ENCODE peak calls at places on chromosomes 7 and 10, in eight cellular contexts. One of them, this sample, is unnamed.

GRCh38 chr7:158863611-158864506 is 7.5 kb downstream of the DYNC2I1 start:
- DNase-seq in dorsolateral prefrontal cortex: peak; percentile 50
- DNase-seq in ovary: peak; percentile 79
- DNase-seq in left ventricle myocardium inferior: peak; percentile 91
- DNase-seq in ascending aorta: peak; percentile 23
- DNase-seq in adrenal gland: peak; percentile 90
- DNase-seq in fibroblast of lung: peak; percentile 75
- DNase-seq in lung: peak; percentile 76
- DNase-seq in this sample: peak; percentile 76

GRCh38 chr7:149732111-149732561 is 41.3 kb downstream of the ZNF467 start:
- DNase-seq in dorsolateral prefrontal cortex: no peak
- DNase-seq in ovary: no peak
- DNase-seq in left ventricle myocardium inferior: peak; percentile 64
- DNase-seq in ascending aorta: no peak
- DNase-seq in adrenal gland: no peak
- DNase-seq in fibroblast of lung: no peak
- DNase-seq in lung: no peak
- DNase-seq in this sample: no peak

GRCh38 chr10:4120454-4120853 is 335.4 kb upstream of the KLF6 start:
- DNase-seq in dorsolateral prefrontal cortex: no peak
- DNase-seq in ovary: no peak
- DNase-seq in left ventricle myocardium inferior: no peak
- DNase-seq in ascending aorta: no peak
- DNase-seq in adrenal gland: no peak
- DNase-seq in fibroblast of lung: no peak
- DNase-seq in lung: no peak
- DNase-seq in this sample: no peak

GRCh38 chr10:103932996-103933395 is 15.0 kb upstream of the STN1 start:
- DNase-seq in dorsolateral prefrontal cortex: no peak
- DNase-seq in ovary: no peak
- DNase-seq in left ventricle myocardium inferior: no peak
- DNase-seq in ascending aorta: no peak
- DNase-seq in adrenal gland: no peak
- DNase-seq in fibroblast of lung: no peak
- DNase-seq in lung: no peak
- DNase-seq in this sample: no peak

GRCh38 chr10:85791846-85792532 is 574.6 kb downstream of the GRID1 start:
- DNase-seq in dorsolateral prefrontal cortex: peak; percentile 58
- DNase-seq in ovary: no peak
- DNase-seq in left ventricle myocardium inferior: no peak
- DNase-seq in ascending aorta: no peak
- DNase-seq in adrenal gland: no peak
- DNase-seq in fibroblast of lung: no peak
- DNase-seq in lung: no peak
- DNase-seq in this sample: peak; percentile 30

GRCh38 chr7:44158873-44159631 is 17.9 kb upstream of the MYL7 start:
- DNase-seq in dorsolateral prefrontal cortex: no peak
- DNase-seq in ovary: no peak
- DNase-seq in left ventricle myocardium inferior: no peak
- DNase-seq in ascending aorta: no peak
- DNase-seq in adrenal gland: no peak
- DNase-seq in fibroblast of lung: no peak
- DNase-seq in lung: no peak
- DNase-seq in this sample: no peak

GRCh38 chr10:130550952-130551674 is 414.9 kb downstream of the GLRX3 start:
- DNase-seq in dorsolateral prefrontal cortex: no peak
- DNase-seq in ovary: no peak
- DNase-seq in left ventricle myocardium inferior: no peak
- DNase-seq in ascending aorta: no peak
- DNase-seq in adrenal gland: no peak
- DNase-seq in fibroblast of lung: no peak
- DNase-seq in lung: no peak
- DNase-seq in this sample: no peak

GRCh38 chr7:86328801-86329433 is 314.8 kb upstream of the GRM3 start:
- DNase-seq in dorsolateral prefrontal cortex: no peak
- DNase-seq in ovary: no peak
- DNase-seq in left ventricle myocardium inferior: no peak
- DNase-seq in ascending aorta: no peak
- DNase-seq in adrenal gland: no peak
- DNase-seq in fibroblast of lung: no peak
- DNase-seq in lung: no peak
- DNase-seq in this sample: no peak

GRCh38 chr7:155935726-155936125 is 123.5 kb upstream of the SHH start:
- DNase-seq in dorsolateral prefrontal cortex: no peak
- DNase-seq in ovary: no peak
- DNase-seq in left ventricle myocardium inferior: no peak
- DNase-seq in ascending aorta: no peak
- DNase-seq in adrenal gland: peak; percentile 13
- DNase-seq in fibroblast of lung: no peak
- DNase-seq in lung: no peak
- DNase-seq in this sample: no peak

GRCh38 chr7:155874010-155874409 is 61.7 kb upstream of the SHH start:
- DNase-seq in dorsolateral prefrontal cortex: no peak
- DNase-seq in ovary: no peak
- DNase-seq in left ventricle myocardium inferior: no peak
- DNase-seq in ascending aorta: no peak
- DNase-seq in adrenal gland: no peak
- DNase-seq in fibroblast of lung: no peak
- DNase-seq in lung: no peak
- DNase-seq in this sample: no peak

GRCh38 chr7:55044791-55045190 is 26.0 kb downstream of the EGFR start:
- DNase-seq in dorsolateral prefrontal cortex: no peak
- DNase-seq in ovary: no peak
- DNase-seq in left ventricle myocardium inferior: no peak
- DNase-seq in ascending aorta: no peak
- DNase-seq in adrenal gland: peak; percentile 14
- DNase-seq in fibroblast of lung: peak; percentile 60
- DNase-seq in lung: no peak
- DNase-seq in this sample: no peak
- TF ChIP-seq CTCF in dorsolateral prefrontal cortex: no peak
- TF ChIP-seq CTCF in ovary: no peak
- TF ChIP-seq CTCF in left ventricle myocardium inferior: no peak
- TF ChIP-seq CTCF in ascending aorta: no peak
- TF ChIP-seq CTCF in adrenal gland: no peak
- TF ChIP-seq CTCF in fibroblast of lung: no peak
- TF ChIP-seq CTCF in lung: no peak
- TF ChIP-seq CTCF in this sample: no peak

GRCh38 chr7:98229441-98229840 is 18.2 kb downstream of the BHLHA15 start:
- DNase-seq in dorsolateral prefrontal cortex: no peak
- DNase-seq in ovary: no peak
- DNase-seq in left ventricle myocardium inferior: no peak
- DNase-seq in ascending aorta: no peak
- DNase-seq in adrenal gland: no peak
- DNase-seq in fibroblast of lung: no peak
- DNase-seq in lung: no peak
- DNase-seq in this sample: peak; percentile 76
- H3K4me3 ChIP-seq in dorsolateral prefrontal cortex: no peak overlapping the region
- H3K4me3 ChIP-seq in ovary: no peak overlapping the region
- H3K4me3 ChIP-seq in left ventricle myocardium inferior: no peak overlapping the region
- H3K4me3 ChIP-seq in ascending aorta: no peak overlapping the region
- H3K4me3 ChIP-seq in adrenal gland: no peak overlapping the region
- H3K4me3 ChIP-seq in fibroblast of lung: no peak overlapping the region
- H3K4me3 ChIP-seq in lung: no peak overlapping the region
- H3K4me3 ChIP-seq in this sample: no peak overlapping the region

DNA sequence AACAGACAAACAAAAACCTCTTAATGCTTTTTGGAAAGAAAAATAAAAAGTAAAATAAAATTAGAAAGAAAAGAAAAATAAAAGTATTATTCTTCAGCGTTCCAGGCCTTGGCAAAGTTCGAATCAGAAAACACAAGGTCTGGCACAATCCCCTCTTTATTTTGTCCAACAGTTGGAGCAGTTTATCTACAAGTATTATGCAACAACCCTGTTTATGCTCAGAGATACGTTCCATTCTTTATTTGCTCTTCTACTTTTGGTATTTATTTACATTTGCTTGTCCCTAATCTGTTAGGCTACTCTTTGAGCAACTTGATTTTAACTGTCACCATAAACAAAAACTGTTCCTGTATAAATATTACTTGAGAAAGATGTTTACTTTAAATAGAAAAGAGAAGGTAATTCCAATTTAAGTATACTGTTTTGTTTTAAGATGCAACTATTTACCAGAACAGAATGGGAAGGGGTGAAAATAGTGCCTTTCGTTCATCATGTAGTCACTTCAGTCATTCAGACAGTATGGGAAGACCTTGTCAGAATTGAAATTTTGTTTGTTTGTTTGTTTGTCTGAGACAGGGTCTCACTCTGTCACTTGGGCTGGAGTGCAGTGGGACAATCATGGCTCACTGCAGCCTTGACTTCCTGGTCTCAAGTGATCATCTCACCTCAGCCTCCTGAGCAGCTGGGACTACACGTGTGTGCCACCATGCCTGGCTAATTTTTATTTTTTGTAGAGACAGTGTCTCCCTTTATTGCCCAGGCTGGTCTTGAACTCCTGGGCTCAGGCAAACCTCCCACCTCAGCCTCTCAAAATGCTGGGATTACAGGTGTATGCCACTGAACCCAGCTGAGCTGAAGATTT is 5.7 kb downstream of the PDK4 start:
- DNase-seq in dorsolateral prefrontal cortex: no peak
- DNase-seq in ovary: no peak
- DNase-seq in left ventricle myocardium inferior: no peak
- DNase-seq in ascending aorta: no peak
- DNase-seq in adrenal gland: no peak
- DNase-seq in fibroblast of lung: no peak
- DNase-seq in lung: no peak
- DNase-seq in this sample: peak; percentile 59
- H3K27ac ChIP-seq in dorsolateral prefrontal cortex: peak overlapping the region; percentile 83
- H3K27ac ChIP-seq in ovary: peak overlapping the region; percentile 3
- H3K27ac ChIP-seq in left ventricle myocardium inferior: peak overlapping the region; percentile 99
- H3K27ac ChIP-seq in ascending aorta: peak overlapping the region; percentile 42
- H3K27ac ChIP-seq in adrenal gland: peak overlapping the region; percentile 66
- H3K27ac ChIP-seq in fibroblast of lung: no peak overlapping the region
- H3K27ac ChIP-seq in lung: peak overlapping the region; percentile 56
- H3K27ac ChIP-seq in this sample: peak overlapping the region; percentile 98

DNA sequence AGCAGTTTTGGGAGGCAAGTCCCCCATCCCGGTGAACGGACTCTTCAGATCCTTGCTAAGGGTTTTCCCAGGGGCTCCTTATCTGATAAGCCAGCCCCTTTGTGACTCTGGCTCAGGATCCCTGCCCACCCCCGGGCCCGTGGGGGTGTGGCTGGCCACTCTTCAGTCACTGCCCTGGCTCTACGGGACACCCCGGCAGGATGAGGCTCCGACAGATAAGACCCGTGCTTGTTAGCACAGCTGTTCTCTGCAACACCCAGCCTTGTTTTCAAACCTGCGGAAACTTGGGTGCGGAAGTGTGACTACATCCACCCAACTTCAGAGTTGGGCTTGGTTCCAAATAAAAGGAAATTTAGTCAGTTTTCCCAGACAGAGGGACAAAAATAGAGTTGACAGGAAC is 66.7 kb upstream of the PODXL start:
- DNase-seq in dorsolateral prefrontal cortex: no peak
- DNase-seq in ovary: no peak
- DNase-seq in left ventricle myocardium inferior: peak; percentile 68
- DNase-seq in ascending aorta: no peak
- DNase-seq in adrenal gland: peak; percentile 79
- DNase-seq in fibroblast of lung: peak; percentile 59
- DNase-seq in lung: no peak
- DNase-seq in this sample: peak; percentile 30
- TF ChIP-seq CTCF in dorsolateral prefrontal cortex: no peak
- TF ChIP-seq CTCF in ovary: no peak
- TF ChIP-seq CTCF in left ventricle myocardium inferior: no peak
- TF ChIP-seq CTCF in ascending aorta: no peak
- TF ChIP-seq CTCF in adrenal gland: no peak
- TF ChIP-seq CTCF in fibroblast of lung: no peak
- TF ChIP-seq CTCF in lung: no peak
- TF ChIP-seq CTCF in this sample: no peak

DNA sequence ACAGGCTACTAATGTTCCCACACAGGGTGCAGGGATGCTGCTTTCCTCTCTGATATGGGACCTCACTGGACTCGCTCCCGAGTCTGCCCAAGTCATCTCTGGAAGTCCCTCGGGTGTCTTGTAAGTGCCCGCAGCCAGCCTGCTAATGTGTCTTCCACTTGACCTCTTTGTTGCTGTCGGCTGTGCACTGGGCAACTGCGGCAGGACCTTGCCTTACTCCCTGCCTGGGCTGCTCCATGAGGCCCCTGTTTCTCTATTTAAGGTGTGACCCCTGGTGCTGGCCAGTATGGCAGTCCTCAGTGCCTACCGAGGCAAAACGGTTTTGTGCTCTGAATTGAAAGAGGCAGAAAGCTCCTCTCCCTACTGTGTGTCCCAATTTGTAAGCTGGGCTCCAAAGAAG is 88.8 kb upstream of the DUSP5 start:
- DNase-seq in dorsolateral prefrontal cortex: no peak
- DNase-seq in ovary: no peak
- DNase-seq in left ventricle myocardium inferior: no peak
- DNase-seq in ascending aorta: no peak
- DNase-seq in adrenal gland: no peak
- DNase-seq in fibroblast of lung: no peak
- DNase-seq in lung: no peak
- DNase-seq in this sample: no peak
- H3K4me3 ChIP-seq in dorsolateral prefrontal cortex: no peak overlapping the region
- H3K4me3 ChIP-seq in ovary: no peak overlapping the region
- H3K4me3 ChIP-seq in left ventricle myocardium inferior: no peak overlapping the region
- H3K4me3 ChIP-seq in ascending aorta: no peak overlapping the region
- H3K4me3 ChIP-seq in adrenal gland: no peak overlapping the region
- H3K4me3 ChIP-seq in fibroblast of lung: no peak overlapping the region
- H3K4me3 ChIP-seq in lung: no peak overlapping the region
- H3K4me3 ChIP-seq in this sample: no peak overlapping the region

DNA sequence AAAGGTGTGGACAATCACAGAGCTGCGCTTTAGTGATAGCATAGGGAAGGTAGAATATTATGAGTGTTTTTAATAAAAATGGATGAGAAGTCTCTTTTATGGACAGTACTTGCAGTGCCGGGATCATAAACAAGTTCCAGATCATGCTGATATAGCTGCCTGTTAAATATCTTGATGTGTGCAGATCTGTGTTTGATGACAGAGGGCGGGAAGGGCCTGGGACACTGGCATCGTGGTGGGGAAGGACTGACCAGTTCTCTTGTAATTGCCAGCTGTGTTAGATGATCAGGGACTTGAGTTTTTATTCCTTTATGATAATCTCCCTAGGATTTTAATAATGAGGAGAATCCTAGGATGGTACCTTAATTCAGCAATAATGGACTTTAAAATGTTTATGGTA is 14.6 kb downstream of the SND1 start:
- DNase-seq in dorsolateral prefrontal cortex: no peak
- DNase-seq in ovary: no peak
- DNase-seq in left ventricle myocardium inferior: no peak
- DNase-seq in ascending aorta: no peak
- DNase-seq in adrenal gland: no peak
- DNase-seq in fibroblast of lung: no peak
- DNase-seq in lung: no peak
- DNase-seq in this sample: no peak
- H3K27ac ChIP-seq in dorsolateral prefrontal cortex: no peak overlapping the region
- H3K27ac ChIP-seq in ovary: no peak overlapping the region
- H3K27ac ChIP-seq in left ventricle myocardium inferior: no peak overlapping the region
- H3K27ac ChIP-seq in ascending aorta: no peak overlapping the region
- H3K27ac ChIP-seq in adrenal gland: no peak overlapping the region
- H3K27ac ChIP-seq in fibroblast of lung: peak overlapping the region; percentile 52
- H3K27ac ChIP-seq in lung: no peak overlapping the region
- H3K27ac ChIP-seq in this sample: no peak overlapping the region

GRCh38 chr10:17599089-17599488 is 18.1 kb downstream of the HACD1 start:
- DNase-seq in dorsolateral prefrontal cortex: no peak
- DNase-seq in ovary: no peak
- DNase-seq in left ventricle myocardium inferior: no peak
- DNase-seq in ascending aorta: no peak
- DNase-seq in adrenal gland: no peak
- DNase-seq in fibroblast of lung: peak; percentile 42
- DNase-seq in lung: no peak
- DNase-seq in this sample: no peak
- TF ChIP-seq CTCF in dorsolateral prefrontal cortex: no peak
- TF ChIP-seq CTCF in ovary: no peak
- TF ChIP-seq CTCF in left ventricle myocardium inferior: peak; percentile 50
- TF ChIP-seq CTCF in ascending aorta: no peak
- TF ChIP-seq CTCF in adrenal gland: peak; percentile 15
- TF ChIP-seq CTCF in fibroblast of lung: peak; percentile 52
- TF ChIP-seq CTCF in lung: no peak
- TF ChIP-seq CTCF in this sample: no peak

GRCh38 chr7:117072620-117073118 is 119.4 kb downstream of the ST7 start:
- DNase-seq in dorsolateral prefrontal cortex: peak; percentile 47
- DNase-seq in ovary: no peak
- DNase-seq in left ventricle myocardium inferior: peak; percentile 44
- DNase-seq in ascending aorta: no peak
- DNase-seq in adrenal gland: peak; percentile 93
- DNase-seq in fibroblast of lung: peak; percentile 90
- DNase-seq in lung: peak; percentile 80
- DNase-seq in this sample: peak; percentile 74
- H3K4me3 ChIP-seq in dorsolateral prefrontal cortex: peak overlapping the region; percentile 25
- H3K4me3 ChIP-seq in ovary: no peak overlapping the region
- H3K4me3 ChIP-seq in left ventricle myocardium inferior: peak overlapping the region; percentile 36
- H3K4me3 ChIP-seq in ascending aorta: no peak overlapping the region
- H3K4me3 ChIP-seq in adrenal gland: no peak overlapping the region
- H3K4me3 ChIP-seq in fibroblast of lung: no peak overlapping the region
- H3K4me3 ChIP-seq in lung: no peak overlapping the region
- H3K4me3 ChIP-seq in this sample: peak overlapping the region; percentile 49